ENCODE peak calls at places on chromosomes 2 and 18, in five cellular contexts. One of them, this sample, is unnamed.

GRCh38 chr2:128427356-128427755 is 108.7 kb upstream of the HS6ST1 start:
- DNase-seq in AG08395: no peak
- DNase-seq in GM04504: no peak
- DNase-seq in MM.1S: no peak
- DNase-seq in ACHN: no peak
- DNase-seq in this sample: no peak

GRCh38 chr2:102021776-102022175 is 30.0 kb downstream of the IL1R2 start:
- DNase-seq in AG08395: peak
- DNase-seq in GM04504: no peak
- DNase-seq in MM.1S: no peak
- DNase-seq in ACHN: no peak
- DNase-seq in this sample: no peak

GRCh38 chr2:75453696-75454095 is 107.0 kb downstream of the EVA1A start:
- DNase-seq in AG08395: no peak
- DNase-seq in GM04504: no peak
- DNase-seq in MM.1S: no peak
- DNase-seq in ACHN: no peak
- DNase-seq in this sample: no peak

GRCh38 chr18:46171331-46171730 is 67.1 kb downstream of the HAUS1 start:
- DNase-seq in AG08395: no peak
- DNase-seq in GM04504: no peak
- DNase-seq in MM.1S: no peak
- DNase-seq in ACHN: no peak
- DNase-seq in this sample: no peak

GRCh38 chr2:100235098-100235497 is 87.2 kb downstream of the LONRF2 start:
- DNase-seq in AG08395: no peak
- DNase-seq in GM04504: no peak
- DNase-seq in MM.1S: peak
- DNase-seq in ACHN: no peak
- DNase-seq in this sample: peak

GRCh38 chr2:224442092-224442999 is 40.4 kb upstream of the FAM124B start:
- DNase-seq in AG08395: peak
- DNase-seq in GM04504: no peak
- DNase-seq in MM.1S: peak
- DNase-seq in ACHN: peak
- DNase-seq in this sample: no peak

GRCh38 chr2:28407131-28407975 is 14.7 kb downstream of the FOSL2 start:
- DNase-seq in AG08395: no peak
- DNase-seq in GM04504: no peak
- DNase-seq in MM.1S: no peak
- DNase-seq in ACHN: no peak
- DNase-seq in this sample: no peak

GRCh38 chr2:3432693-3433338 is 53.3 kb downstream of the TRAPPC12 start:
- DNase-seq in AG08395: no peak
- DNase-seq in GM04504: no peak
- DNase-seq in MM.1S: no peak
- DNase-seq in ACHN: no peak
- DNase-seq in this sample: no peak

GRCh38 chr2:223944166-223944703 is 900 bp downstream of the WDFY1 start:
- DNase-seq in AG08395: no peak
- DNase-seq in GM04504: no peak
- DNase-seq in MM.1S: no peak
- DNase-seq in ACHN: peak
- DNase-seq in this sample: no peak

GRCh38 chr2:108278631-108279030 is 10.1 kb upstream of the SULT1C2 start:
- DNase-seq in AG08395: no peak
- DNase-seq in GM04504: no peak
- DNase-seq in MM.1S: no peak
- DNase-seq in ACHN: no peak
- DNase-seq in this sample: no peak

GRCh38 chr2:64766841-64767669 is 113.3 kb upstream of the SERTAD2 start:
- DNase-seq in AG08395: no peak
- DNase-seq in GM04504: no peak
- DNase-seq in MM.1S: peak
- DNase-seq in ACHN: peak
- DNase-seq in this sample: no peak

GRCh38 chr2:74587664-74588277 is 33.3 kb downstream of the DOK1 start:
- DNase-seq in AG08395: peak
- DNase-seq in GM04504: no peak
- DNase-seq in MM.1S: peak
- DNase-seq in ACHN: peak
- DNase-seq in this sample: peak

GRCh38 chr2:43225093-43225787 is 1.2 kb downstream of the ZFP36L2 start:
- DNase-seq in AG08395: no peak
- DNase-seq in GM04504: no peak
- DNase-seq in MM.1S: peak
- DNase-seq in ACHN: peak
- DNase-seq in this sample: no peak

GRCh38 chr18:30150466-30151019 is 892.0 kb downstream of the DSC3 start:
- DNase-seq in AG08395: no peak
- DNase-seq in GM04504: no peak
- DNase-seq in MM.1S: no peak
- DNase-seq in ACHN: no peak
- DNase-seq in this sample: no peak

GRCh38 chr2:207289295-207290018 is 123.7 kb upstream of the KLF7 start:
- DNase-seq in AG08395: no peak
- DNase-seq in GM04504: no peak
- DNase-seq in MM.1S: no peak
- DNase-seq in ACHN: no peak
- DNase-seq in this sample: no peak

GRCh38 chr2:191611614-191612013 is 66.3 kb upstream of the NABP1 start:
- DNase-seq in AG08395: no peak
- DNase-seq in GM04504: no peak
- DNase-seq in MM.1S: peak
- DNase-seq in ACHN: no peak
- DNase-seq in this sample: no peak

GRCh38 chr18:63994783-63995399 is 25.0 kb downstream of the SERPINB8 start:
- DNase-seq in AG08395: peak
- DNase-seq in GM04504: peak
- DNase-seq in MM.1S: peak
- DNase-seq in ACHN: peak
- DNase-seq in this sample: no peak

GRCh38 chr2:192157776-192158175 is 37.0 kb downstream of the TMEFF2 start:
- DNase-seq in AG08395: no peak
- DNase-seq in GM04504: no peak
- DNase-seq in MM.1S: no peak
- DNase-seq in ACHN: no peak
- DNase-seq in this sample: no peak

GRCh38 chr2:54947121-54947520 is 103.1 kb downstream of the RTN4 start:
- DNase-seq in AG08395: no peak
- DNase-seq in GM04504: no peak
- DNase-seq in MM.1S: no peak
- DNase-seq in ACHN: no peak
- DNase-seq in this sample: no peak

GRCh38 chr18:3660719-3661118 is 210.7 kb downstream of the TGIF1 start:
- DNase-seq in AG08395: no peak
- DNase-seq in GM04504: no peak
- DNase-seq in MM.1S: no peak
- DNase-seq in ACHN: no peak
- DNase-seq in this sample: no peak

GRCh38 chr2:186683341-186683740 is 10.5 kb upstream of the FAM171B start:
- DNase-seq in AG08395: no peak
- DNase-seq in GM04504: no peak
- DNase-seq in MM.1S: no peak
- DNase-seq in ACHN: no peak
- DNase-seq in this sample: no peak

GRCh38 chr18:34083910-34084309 is 140.8 kb downstream of the NOL4 start:
- DNase-seq in AG08395: no peak
- DNase-seq in GM04504: no peak
- DNase-seq in MM.1S: no peak
- DNase-seq in ACHN: no peak
- DNase-seq in this sample: no peak

GRCh38 chr2:144479138-144479537 is 40.8 kb downstream of the ZEB2 start:
- DNase-seq in AG08395: peak
- DNase-seq in GM04504: peak
- DNase-seq in MM.1S: no peak
- DNase-seq in ACHN: no peak
- DNase-seq in this sample: no peak

GRCh38 chr18:6983366-6983765 is 134.2 kb downstream of the LAMA1 start:
- DNase-seq in AG08395: no peak
- DNase-seq in GM04504: no peak
- DNase-seq in MM.1S: no peak
- DNase-seq in ACHN: no peak
- DNase-seq in this sample: no peak

GRCh38 chr2:54416166-54416798 is 39.8 kb upstream of the SPTBN1 start:
- DNase-seq in AG08395: no peak
- DNase-seq in GM04504: no peak
- DNase-seq in MM.1S: no peak
- DNase-seq in ACHN: no peak
- DNase-seq in this sample: no peak

GRCh38 chr2:201707753-201708152 is 9.3 kb upstream of the MPP4 start:
- DNase-seq in AG08395: peak
- DNase-seq in GM04504: peak
- DNase-seq in MM.1S: no peak
- DNase-seq in ACHN: no peak
- DNase-seq in this sample: no peak

GRCh38 chr2:54372361-54372760 is 83.8 kb upstream of the SPTBN1 start:
- DNase-seq in AG08395: no peak
- DNase-seq in GM04504: no peak
- DNase-seq in MM.1S: no peak
- DNase-seq in ACHN: no peak
- DNase-seq in this sample: no peak

GRCh38 chr18:49024808-49025361 is 74.1 kb upstream of the SMAD7 start:
- DNase-seq in AG08395: no peak
- DNase-seq in GM04504: no peak
- DNase-seq in MM.1S: no peak
- DNase-seq in ACHN: no peak
- DNase-seq in this sample: no peak

GRCh38 chr18:2881490-2882195 is 34.8 kb downstream of the EMILIN2 start:
- DNase-seq in AG08395: peak
- DNase-seq in GM04504: peak
- DNase-seq in MM.1S: no peak
- DNase-seq in ACHN: peak
- DNase-seq in this sample: no peak

GRCh38 chr2:101597347-101597944 is 100.1 kb upstream of the MAP4K4 start:
- DNase-seq in AG08395: peak
- DNase-seq in GM04504: peak
- DNase-seq in MM.1S: no peak
- DNase-seq in ACHN: no peak
- DNase-seq in this sample: no peak